ENCODE peak calls at places on chromosomes 4 and X, in ten cellular contexts. W is brain microvascular endothelial cell; J is stimulated activated CD4-positive, alpha-beta T cell treated with anti-CD3 and anti-CD28 coated beads, Interleukin-1b, Interleukin-23, amount 100 ng/mL, for 24 hours; O is lung; H is skeletal muscle cell; G is Calu3; B is islet precursor cell; V is RPMI7951; T is glutamatergic neuron; C is lower leg skin. I is an unnamed sample.

GRCh38 chr4:103097112-103097511 is 2.5 kb downstream of the BDH2 start:
- DNase-seq in W (no peak), J (no peak), O (no peak), H (no peak), G (no peak), B (no peak), V (no peak), T (no peak), C (no peak), I (no peak)

GRCh38 chr4:78652282-78652876 is 100.8 kb downstream of the ANXA3 start:
- DNase-seq in W (no peak), J (no peak), O (no peak), H (no peak), G (no peak), B (no peak), V (peak), T (no peak), C (no peak), I (no peak)

GRCh38 chrX:40964633-40965586 is 120.3 kb upstream of the USP9X start:
- DNase-seq in W (no peak), J (no peak), O (no peak), H (no peak), G (peak), B (no peak), V (no peak), T (no peak), C (no peak), I (no peak)

GRCh38 chr4:120922390-120923200 is at the start of gene PRDM5:
- DNase-seq in W (peak), J (no peak), O (peak), H (peak), G (peak), B (peak), V (peak), T (peak), C (peak), I (peak)

GRCh38 chr4:129583868-129584267 is 487.9 kb downstream of the C4orf33 start:
- DNase-seq in W (no peak), J (no peak), O (no peak), H (peak), G (no peak), B (peak), V (no peak), T (no peak), C (no peak), I (no peak)

GRCh38 chr4:152073738-152074137 is 312.9 kb upstream of the GATB start:
- DNase-seq in W (no peak), J (no peak), O (peak), H (no peak), G (no peak), B (peak), V (peak), T (no peak), C (no peak), I (no peak)

GRCh38 chr4:96356591-96357360 is 516.9 kb downstream of the PDHA2 start:
- DNase-seq in W (no peak), J (no peak), O (no peak), H (no peak), G (no peak), B (no peak), V (no peak), T (no peak), C (no peak), I (no peak)

GRCh38 chr4:145618210-145618911 is 824 bp upstream of the MMAA start:
- DNase-seq in W (no peak), J (no peak), O (no peak), H (no peak), G (no peak), B (no peak), V (peak), T (no peak), C (no peak), I (no peak)

GRCh38 chr4:158754385-158755180 is 14.2 kb upstream of the FNIP2 start:
- DNase-seq in W (no peak), J (no peak), O (no peak), H (no peak), G (no peak), B (no peak), V (no peak), T (no peak), C (no peak), I (no peak)

GRCh38 chrX:10157545-10157944 is 770 bp downstream of the CLCN4 start:
- DNase-seq in W (no peak), J (no peak), O (no peak), H (no peak), G (no peak), B (no peak), V (no peak), T (no peak), C (no peak), I (no peak)

GRCh38 chr4:174531486-174531885 is 9.2 kb upstream of the HPGD start:
- DNase-seq in W (no peak), J (no peak), O (no peak), H (no peak), G (no peak), B (no peak), V (no peak), T (no peak), C (no peak), I (no peak)

GRCh38 chr4:4317496-4318232 is 27.6 kb downstream of the ZBTB49 start:
- DNase-seq in W (no peak), J (no peak), O (no peak), H (no peak), G (no peak), B (peak), V (no peak), T (no peak), C (no peak), I (no peak)

GRCh38 chr4:8269535-8270417 is at the start of gene HTRA3:
- DNase-seq in W (no peak), J (no peak), O (no peak), H (no peak), G (no peak), B (peak), V (peak), T (no peak), C (no peak), I (peak)

GRCh38 chr4:56134272-56134671 is 185.5 kb downstream of the CEP135 start:
- DNase-seq in W (peak), J (no peak), O (peak), H (peak), G (peak), B (no peak), V (no peak), T (no peak), C (no peak), I (no peak)

GRCh38 chr4:54855221-54855854 is 197.6 kb downstream of the KIT start:
- DNase-seq in W (no peak), J (no peak), O (no peak), H (no peak), G (no peak), B (no peak), V (no peak), T (no peak), C (no peak), I (no peak)

GRCh38 chr4:85783483-85783882 is 308.5 kb downstream of the ARHGAP24 start:
- DNase-seq in W (peak), J (no peak), O (no peak), H (peak), G (no peak), B (no peak), V (peak), T (no peak), C (no peak), I (no peak)

GRCh38 chr4:74117024-74117534 is 18.1 kb upstream of the CXCL2 start:
- DNase-seq in W (peak), J (no peak), O (peak), H (peak), G (peak), B (peak), V (peak), T (no peak), C (peak), I (peak)

GRCh38 chr4:476501-476900 is 22.5 kb downstream of the ZNF721 start:
- DNase-seq in W (peak), J (no peak), O (no peak), H (no peak), G (no peak), B (no peak), V (peak), T (no peak), C (no peak), I (no peak)

GRCh38 chr4:78704981-78705757 is 71.0 kb upstream of the BMP2K start:
- DNase-seq in W (peak), J (no peak), O (no peak), H (peak), G (peak), B (no peak), V (peak), T (no peak), C (no peak), I (no peak)

GRCh38 chrX:131987252-131987651 is 35.9 kb upstream of the STK26 start:
- DNase-seq in W (no peak), J (no peak), O (no peak), H (no peak), G (no peak), B (no peak), V (no peak), T (no peak), C (no peak), I (no peak)

GRCh38 chrX:118498755-118499154 is 3.1 kb downstream of the DOCK11 start:
- DNase-seq in W (no peak), J (no peak), O (no peak), H (no peak), G (no peak), B (no peak), V (no peak), T (no peak), C (no peak), I (no peak)

GRCh38 chr4:73053076-73053475 is 16.4 kb downstream of the COX18 start:
- DNase-seq in W (peak), J (no peak), O (no peak), H (no peak), G (no peak), B (no peak), V (no peak), T (no peak), C (no peak), I (no peak)

GRCh38 chr4:75634951-75635350 is 4.6 kb upstream of the CDKL2 start:
- DNase-seq in W (no peak), J (no peak), O (no peak), H (peak), G (no peak), B (no peak), V (no peak), T (no peak), C (no peak), I (no peak)

GRCh38 chrX:22090181-22090580 is 58.1 kb downstream of the PHEX start:
- DNase-seq in W (peak), J (no peak), O (no peak), H (peak), G (no peak), B (no peak), V (no peak), T (no peak), C (no peak), I (no peak)

GRCh38 chrX:150841466-150842197 is 56.8 kb downstream of the CD99L2 start:
- DNase-seq in W (peak), J (no peak), O (no peak), H (peak), G (no peak), B (no peak), V (peak), T (no peak), C (no peak), I (no peak)

GRCh38 chr4:127856485-127857447 is 23.9 kb upstream of the PLK4 start:
- DNase-seq in W (peak), J (no peak), O (no peak), H (peak), G (peak), B (peak), V (peak), T (no peak), C (no peak), I (no peak)

GRCh38 chr4:8235686-8236085 is 33.9 kb upstream of the HTRA3 start:
- DNase-seq in W (no peak), J (no peak), O (no peak), H (no peak), G (no peak), B (no peak), V (no peak), T (no peak), C (no peak), I (no peak)

GRCh38 chr4:21476753-21477152 is 471.8 kb downstream of the KCNIP4 start:
- DNase-seq in W (peak), J (no peak), O (no peak), H (no peak), G (peak), B (peak), V (no peak), T (no peak), C (no peak), I (no peak)

GRCh38 chr4:184275766-184276165 is 58.1 kb upstream of the ENPP6 start:
- DNase-seq in W (no peak), J (no peak), O (no peak), H (no peak), G (no peak), B (no peak), V (no peak), T (no peak), C (no peak), I (no peak)

GRCh38 chr4:113444386-113444785 is 317.2 kb downstream of the CAMK2D start:
- DNase-seq in W (no peak), J (no peak), O (no peak), H (no peak), G (no peak), B (no peak), V (peak), T (no peak), C (no peak), I (no peak)

GRCh38 chr4:39442910-39443480 is 15.7 kb downstream of the RPL9 start:
- DNase-seq in W (no peak), J (no peak), O (no peak), H (no peak), G (no peak), B (no peak), V (no peak), T (no peak), C (no peak), I (no peak)

GRCh38 chr4:25290490-25291067 is 22.0 kb upstream of the ZCCHC4 start:
- DNase-seq in W (no peak), J (no peak), O (no peak), H (no peak), G (no peak), B (peak), V (no peak), T (peak), C (no peak), I (no peak)

GRCh38 chr4:54498661-54499111 is 159.1 kb upstream of the KIT start:
- DNase-seq in W (peak), J (no peak), O (no peak), H (peak), G (peak), B (peak), V (peak), T (no peak), C (no peak), I (no peak)

GRCh38 chr4:81215219-81215892 is at the start of gene PRKG2:
- DNase-seq in W (peak), J (no peak), O (peak), H (no peak), G (no peak), B (peak), V (no peak), T (peak), C (peak), I (no peak)

GRCh38 chrX:102063445-102064074 is 61.9 kb upstream of the TCEAL2 start:
- DNase-seq in W (no peak), J (no peak), O (no peak), H (no peak), G (no peak), B (no peak), V (no peak), T (no peak), C (no peak), I (no peak)

I was measured in uterus.